ENCODE peak calls at places on chromosome 20, in nine cellular contexts. One of them, this sample, is unnamed.

GRCh38 chr20:415820-416322 is 7.8 kb downstream of the RBCK1 start:
- DNase-seq in CD8-positive, alpha-beta T cell: no peak
- DNase-seq in Peyer's patch: no peak
- DNase-seq in hepatocyte: no peak
- DNase-seq in AG04450: no peak
- DNase-seq in cardiac muscle cell: no peak
- DNase-seq in CD4-positive, alpha-beta T cell: no peak
- DNase-seq in stomach: no peak
- DNase-seq in IMR-90: no peak
- DNase-seq in this sample: no peak

GRCh38 chr20:36745234-36745926 is 510 bp downstream of the NDRG3 start:
- DNase-seq in CD8-positive, alpha-beta T cell: no peak
- DNase-seq in Peyer's patch: no peak
- DNase-seq in hepatocyte: no peak
- DNase-seq in AG04450: no peak
- DNase-seq in cardiac muscle cell: peak; percentile 53
- DNase-seq in CD4-positive, alpha-beta T cell: no peak
- DNase-seq in stomach: peak; percentile 26
- DNase-seq in IMR-90: no peak
- DNase-seq in this sample: no peak

GRCh38 chr20:33828912-33829560 is 17.9 kb downstream of the CHMP4B start:
- DNase-seq in CD8-positive, alpha-beta T cell: no peak
- DNase-seq in Peyer's patch: no peak
- DNase-seq in hepatocyte: peak; percentile 54
- DNase-seq in AG04450: no peak
- DNase-seq in cardiac muscle cell: no peak
- DNase-seq in CD4-positive, alpha-beta T cell: no peak
- DNase-seq in stomach: no peak
- DNase-seq in IMR-90: peak; percentile 33
- DNase-seq in this sample: no peak

GRCh38 chr20:21684671-21685070 is 20.8 kb upstream of the PAX1 start:
- DNase-seq in CD8-positive, alpha-beta T cell: no peak
- DNase-seq in Peyer's patch: no peak
- DNase-seq in hepatocyte: no peak
- DNase-seq in AG04450: no peak
- DNase-seq in cardiac muscle cell: no peak
- DNase-seq in CD4-positive, alpha-beta T cell: no peak
- DNase-seq in stomach: no peak
- DNase-seq in IMR-90: no peak
- DNase-seq in this sample: no peak

GRCh38 chr20:17210983-17211382 is 15.9 kb upstream of the PCSK2 start:
- DNase-seq in CD8-positive, alpha-beta T cell: no peak
- DNase-seq in Peyer's patch: no peak
- DNase-seq in hepatocyte: peak; percentile 10
- DNase-seq in AG04450: no peak
- DNase-seq in cardiac muscle cell: no peak
- DNase-seq in CD4-positive, alpha-beta T cell: no peak
- DNase-seq in stomach: no peak
- DNase-seq in IMR-90: no peak
- DNase-seq in this sample: no peak

GRCh38 chr20:23050847-23051627 is 1.6 kb upstream of the THBD start:
- DNase-seq in CD8-positive, alpha-beta T cell: no peak
- DNase-seq in Peyer's patch: peak; percentile 69
- DNase-seq in hepatocyte: peak; percentile 93
- DNase-seq in AG04450: peak; percentile 27
- DNase-seq in cardiac muscle cell: peak; percentile 87
- DNase-seq in CD4-positive, alpha-beta T cell: no peak
- DNase-seq in stomach: peak; percentile 78
- DNase-seq in IMR-90: peak; percentile 52
- DNase-seq in this sample: peak; percentile 33

GRCh38 chr20:16863315-16863714 is 115.2 kb downstream of the OTOR start:
- DNase-seq in CD8-positive, alpha-beta T cell: no peak
- DNase-seq in Peyer's patch: no peak
- DNase-seq in hepatocyte: no peak
- DNase-seq in AG04450: no peak
- DNase-seq in cardiac muscle cell: no peak
- DNase-seq in CD4-positive, alpha-beta T cell: no peak
- DNase-seq in stomach: no peak
- DNase-seq in IMR-90: no peak
- DNase-seq in this sample: no peak

GRCh38 chr20:10686356-10687169 is 12.8 kb upstream of the JAG1 start:
- DNase-seq in CD8-positive, alpha-beta T cell: no peak
- DNase-seq in Peyer's patch: no peak
- DNase-seq in hepatocyte: no peak
- DNase-seq in AG04450: no peak
- DNase-seq in cardiac muscle cell: no peak
- DNase-seq in CD4-positive, alpha-beta T cell: no peak
- DNase-seq in stomach: no peak
- DNase-seq in IMR-90: no peak
- DNase-seq in this sample: no peak

GRCh38 chr20:37228111-37228510 is 33.5 kb downstream of the GHRH start:
- DNase-seq in CD8-positive, alpha-beta T cell: no peak
- DNase-seq in Peyer's patch: no peak
- DNase-seq in hepatocyte: no peak
- DNase-seq in AG04450: no peak
- DNase-seq in cardiac muscle cell: no peak
- DNase-seq in CD4-positive, alpha-beta T cell: no peak
- DNase-seq in stomach: no peak
- DNase-seq in IMR-90: no peak
- DNase-seq in this sample: no peak

GRCh38 chr20:45835230-45836224 is 1.9 kb downstream of the SNX21 start:
- DNase-seq in CD8-positive, alpha-beta T cell: no peak
- DNase-seq in Peyer's patch: no peak
- DNase-seq in hepatocyte: no peak
- DNase-seq in AG04450: no peak
- DNase-seq in cardiac muscle cell: no peak
- DNase-seq in CD4-positive, alpha-beta T cell: no peak
- DNase-seq in stomach: no peak
- DNase-seq in IMR-90: peak; percentile 47
- DNase-seq in this sample: no peak

GRCh38 chr20:40513010-40513409 is 176.0 kb downstream of the MAFB start:
- DNase-seq in CD8-positive, alpha-beta T cell: no peak
- DNase-seq in Peyer's patch: no peak
- DNase-seq in hepatocyte: no peak
- DNase-seq in AG04450: no peak
- DNase-seq in cardiac muscle cell: no peak
- DNase-seq in CD4-positive, alpha-beta T cell: no peak
- DNase-seq in stomach: no peak
- DNase-seq in IMR-90: no peak
- DNase-seq in this sample: no peak

GRCh38 chr20:16749573-16749972 is 1.4 kb downstream of the OTOR start:
- DNase-seq in CD8-positive, alpha-beta T cell: no peak
- DNase-seq in Peyer's patch: no peak
- DNase-seq in hepatocyte: no peak
- DNase-seq in AG04450: no peak
- DNase-seq in cardiac muscle cell: no peak
- DNase-seq in CD4-positive, alpha-beta T cell: no peak
- DNase-seq in stomach: no peak
- DNase-seq in IMR-90: no peak
- DNase-seq in this sample: no peak

GRCh38 chr20:5342031-5342430 is 25.3 kb upstream of the PROKR2 start:
- DNase-seq in CD8-positive, alpha-beta T cell: no peak
- DNase-seq in Peyer's patch: no peak
- DNase-seq in hepatocyte: no peak
- DNase-seq in AG04450: no peak
- DNase-seq in cardiac muscle cell: no peak
- DNase-seq in CD4-positive, alpha-beta T cell: no peak
- DNase-seq in stomach: no peak
- DNase-seq in IMR-90: no peak
- DNase-seq in this sample: no peak

GRCh38 chr20:45907219-45907948 is 4.6 kb downstream of the PLTP start:
- DNase-seq in CD8-positive, alpha-beta T cell: no peak
- DNase-seq in Peyer's patch: no peak
- DNase-seq in hepatocyte: no peak
- DNase-seq in AG04450: no peak
- DNase-seq in cardiac muscle cell: no peak
- DNase-seq in CD4-positive, alpha-beta T cell: no peak
- DNase-seq in stomach: no peak
- DNase-seq in IMR-90: no peak
- DNase-seq in this sample: no peak

GRCh38 chr20:46767127-46767761 is 57.8 kb downstream of the SLC2A10 start:
- DNase-seq in CD8-positive, alpha-beta T cell: no peak
- DNase-seq in Peyer's patch: no peak
- DNase-seq in hepatocyte: peak; percentile 70
- DNase-seq in AG04450: no peak
- DNase-seq in cardiac muscle cell: peak; percentile 59
- DNase-seq in CD4-positive, alpha-beta T cell: no peak
- DNase-seq in stomach: peak; percentile 50
- DNase-seq in IMR-90: peak; percentile 36
- DNase-seq in this sample: no peak

GRCh38 chr20:17725094-17725835 is 25.5 kb downstream of the BANF2 start:
- DNase-seq in CD8-positive, alpha-beta T cell: no peak
- DNase-seq in Peyer's patch: no peak
- DNase-seq in hepatocyte: no peak
- DNase-seq in AG04450: no peak
- DNase-seq in cardiac muscle cell: no peak
- DNase-seq in CD4-positive, alpha-beta T cell: no peak
- DNase-seq in stomach: no peak
- DNase-seq in IMR-90: no peak
- DNase-seq in this sample: no peak

GRCh38 chr20:986733-987355 is 15.3 kb downstream of the RSPO4 start:
- DNase-seq in CD8-positive, alpha-beta T cell: no peak
- DNase-seq in Peyer's patch: no peak
- DNase-seq in hepatocyte: no peak
- DNase-seq in AG04450: no peak
- DNase-seq in cardiac muscle cell: no peak
- DNase-seq in CD4-positive, alpha-beta T cell: no peak
- DNase-seq in stomach: no peak
- DNase-seq in IMR-90: no peak
- DNase-seq in this sample: no peak

GRCh38 chr20:24379116-24379927 is 90.1 kb upstream of the SYNDIG1 start:
- DNase-seq in CD8-positive, alpha-beta T cell: no peak
- DNase-seq in Peyer's patch: no peak
- DNase-seq in hepatocyte: no peak
- DNase-seq in AG04450: peak; percentile 2
- DNase-seq in cardiac muscle cell: no peak
- DNase-seq in CD4-positive, alpha-beta T cell: no peak
- DNase-seq in stomach: no peak
- DNase-seq in IMR-90: peak; percentile 33
- DNase-seq in this sample: no peak

GRCh38 chr20:24746351-24746685 is 202.8 kb upstream of the CST7 start:
- DNase-seq in CD8-positive, alpha-beta T cell: no peak
- DNase-seq in Peyer's patch: peak; percentile 80
- DNase-seq in hepatocyte: no peak
- DNase-seq in AG04450: no peak
- DNase-seq in cardiac muscle cell: no peak
- DNase-seq in CD4-positive, alpha-beta T cell: no peak
- DNase-seq in stomach: peak; percentile 75
- DNase-seq in IMR-90: no peak
- DNase-seq in this sample: no peak

GRCh38 chr20:37526839-37527637 is 638 bp downstream of the BLCAP start:
- DNase-seq in CD8-positive, alpha-beta T cell: no peak
- DNase-seq in Peyer's patch: no peak
- DNase-seq in hepatocyte: peak; percentile 50
- DNase-seq in AG04450: no peak
- DNase-seq in cardiac muscle cell: peak; percentile 65
- DNase-seq in CD4-positive, alpha-beta T cell: no peak
- DNase-seq in stomach: peak; percentile 33
- DNase-seq in IMR-90: peak; percentile 27
- DNase-seq in this sample: no peak

GRCh38 chr20:19003759-19004336 is 190.3 kb downstream of the SCP2D1 start:
- DNase-seq in CD8-positive, alpha-beta T cell: no peak
- DNase-seq in Peyer's patch: no peak
- DNase-seq in hepatocyte: no peak
- DNase-seq in AG04450: no peak
- DNase-seq in cardiac muscle cell: no peak
- DNase-seq in CD4-positive, alpha-beta T cell: no peak
- DNase-seq in stomach: no peak
- DNase-seq in IMR-90: no peak
- DNase-seq in this sample: no peak

GRCh38 chr20:56522311-56522710 is 2.2 kb upstream of the FAM209A start:
- DNase-seq in CD8-positive, alpha-beta T cell: no peak
- DNase-seq in Peyer's patch: no peak
- DNase-seq in hepatocyte: no peak
- DNase-seq in AG04450: no peak
- DNase-seq in cardiac muscle cell: no peak
- DNase-seq in CD4-positive, alpha-beta T cell: no peak
- DNase-seq in stomach: no peak
- DNase-seq in IMR-90: no peak
- DNase-seq in this sample: no peak

DNA sequence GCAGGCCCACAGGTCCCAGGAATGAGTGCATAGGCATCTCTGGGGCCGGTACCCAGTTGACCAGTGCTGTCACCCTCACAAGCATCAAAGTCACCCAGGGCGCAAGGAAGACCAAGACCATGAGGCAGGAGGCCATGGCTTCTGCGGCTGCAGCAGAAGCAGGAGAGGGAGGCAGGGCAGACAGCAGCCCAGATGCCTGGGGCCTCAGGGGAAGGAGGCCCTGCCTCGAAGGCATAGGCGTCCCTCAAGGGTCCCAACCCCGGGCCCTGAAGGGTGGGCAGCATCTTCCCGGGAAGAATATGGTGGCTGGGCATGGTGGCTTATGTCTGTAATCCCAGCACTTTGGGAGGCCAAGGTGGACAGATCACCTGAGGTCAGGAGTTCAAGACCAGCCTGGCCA is 3.0 kb downstream of the FAM209A start:
- DNase-seq in CD8-positive, alpha-beta T cell: no peak
- DNase-seq in Peyer's patch: no peak
- DNase-seq in hepatocyte: no peak
- DNase-seq in AG04450: no peak
- DNase-seq in cardiac muscle cell: no peak
- DNase-seq in CD4-positive, alpha-beta T cell: no peak
- DNase-seq in stomach: no peak
- DNase-seq in IMR-90: no peak
- DNase-seq in this sample: no peak
- H3K27me3 ChIP-seq in CD8-positive, alpha-beta T cell: no peaks in the 10 kb centered on the region
- H3K27me3 ChIP-seq in Peyer's patch: no peaks in the 10 kb centered on the region
- H3K27me3 ChIP-seq in hepatocyte: no peaks in the 10 kb centered on the region
- H3K27me3 ChIP-seq in AG04450: no peaks in the 10 kb centered on the region
- H3K27me3 ChIP-seq in cardiac muscle cell: no peaks in the 10 kb centered on the region
- H3K27me3 ChIP-seq in CD4-positive, alpha-beta T cell: no peaks in the 10 kb centered on the region
- H3K27me3 ChIP-seq in stomach: no peaks in the 10 kb centered on the region
- H3K27me3 ChIP-seq in IMR-90: no peaks in the 10 kb centered on the region
- H3K27me3 ChIP-seq in this sample: no peaks in the 10 kb centered on the region

GRCh38 chr20:11979306-11980128 is 61.8 kb downstream of the BTBD3 start:
- DNase-seq in CD8-positive, alpha-beta T cell: no peak
- DNase-seq in Peyer's patch: no peak
- DNase-seq in hepatocyte: no peak
- DNase-seq in AG04450: no peak
- DNase-seq in cardiac muscle cell: no peak
- DNase-seq in CD4-positive, alpha-beta T cell: no peak
- DNase-seq in stomach: no peak
- DNase-seq in IMR-90: no peak
- DNase-seq in this sample: no peak
- H3K27me3 ChIP-seq in CD8-positive, alpha-beta T cell: no peaks in the 10 kb centered on the region
- H3K27me3 ChIP-seq in Peyer's patch: no peaks in the 10 kb centered on the region
- H3K27me3 ChIP-seq in hepatocyte: no peaks in the 10 kb centered on the region
- H3K27me3 ChIP-seq in AG04450: peaks cover 7% of the 10 kb centered on the region
- H3K27me3 ChIP-seq in cardiac muscle cell: no peaks in the 10 kb centered on the region
- H3K27me3 ChIP-seq in CD4-positive, alpha-beta T cell: no peaks in the 10 kb centered on the region
- H3K27me3 ChIP-seq in stomach: no peaks in the 10 kb centered on the region
- H3K27me3 ChIP-seq in IMR-90: peaks cover 9% of the 10 kb centered on the region
- H3K27me3 ChIP-seq in this sample: no peaks in the 10 kb centered on the region

GRCh38 chr20:62230276-62230675 is 8.0 kb upstream of the OSBPL2 start:
- DNase-seq in CD8-positive, alpha-beta T cell: no peak
- DNase-seq in Peyer's patch: no peak
- DNase-seq in hepatocyte: no peak
- DNase-seq in AG04450: no peak
- DNase-seq in cardiac muscle cell: no peak
- DNase-seq in CD4-positive, alpha-beta T cell: no peak
- DNase-seq in stomach: no peak
- DNase-seq in IMR-90: no peak
- DNase-seq in this sample: no peak
- H3K27me3 ChIP-seq in CD8-positive, alpha-beta T cell: no peaks in the 10 kb centered on the region
- H3K27me3 ChIP-seq in Peyer's patch: no peaks in the 10 kb centered on the region
- H3K27me3 ChIP-seq in hepatocyte: no peaks in the 10 kb centered on the region
- H3K27me3 ChIP-seq in AG04450: peaks cover 28% of the 10 kb centered on the region
- H3K27me3 ChIP-seq in cardiac muscle cell: peaks cover 11% of the 10 kb centered on the region
- H3K27me3 ChIP-seq in CD4-positive, alpha-beta T cell: no peaks in the 10 kb centered on the region
- H3K27me3 ChIP-seq in stomach: peaks cover 13% of the 10 kb centered on the region
- H3K27me3 ChIP-seq in IMR-90: peaks cover 50% of the 10 kb centered on the region
- H3K27me3 ChIP-seq in this sample: peaks cover 78% of the 10 kb centered on the region

GRCh38 chr20:63074631-63075030 is 67.9 kb upstream of the BHLHE23 start:
- DNase-seq in CD8-positive, alpha-beta T cell: no peak
- DNase-seq in Peyer's patch: no peak
- DNase-seq in hepatocyte: no peak
- DNase-seq in AG04450: no peak
- DNase-seq in cardiac muscle cell: no peak
- DNase-seq in CD4-positive, alpha-beta T cell: no peak
- DNase-seq in stomach: no peak
- DNase-seq in IMR-90: no peak
- DNase-seq in this sample: no peak
- H3K27me3 ChIP-seq in CD8-positive, alpha-beta T cell: peaks cover 14% of the 10 kb centered on the region
- H3K27me3 ChIP-seq in Peyer's patch: peaks cover 21% of the 10 kb centered on the region
- H3K27me3 ChIP-seq in hepatocyte: peaks cover 37% of the 10 kb centered on the region
- H3K27me3 ChIP-seq in AG04450: peaks cover 18% of the 10 kb centered on the region
- H3K27me3 ChIP-seq in cardiac muscle cell: peaks cover 48% of the 10 kb centered on the region
- H3K27me3 ChIP-seq in CD4-positive, alpha-beta T cell: peaks cover 43% of the 10 kb centered on the region
- H3K27me3 ChIP-seq in stomach: peaks cover 38% of the 10 kb centered on the region
- H3K27me3 ChIP-seq in IMR-90: peaks cover 14% of the 10 kb centered on the region
- H3K27me3 ChIP-seq in this sample: peaks cover 7% of the 10 kb centered on the region